ENCODE peak calls at places on chromosome 13, in ten cellular contexts. M is A549, R is adrenal gland, V is K562, X is heart left ventricle, T is Peyer's patch, S is right lobe of liver, L is HCT116, E is IMR-90, A is transverse colon. U is an unnamed sample.

GRCh38 chr13:99859178-99860177 is 112.1 kb downstream of the ZIC5 start:
- DNase-seq in M (no peak), R (no peak), V (no peak), X (no peak), T (no peak), S (no peak), L (no peak), E (no peak), A (peak; percentile 31), U (no peak)

GRCh38 chr13:77751513-77752456 is 54.3 kb downstream of the SLAIN1 start:
- DNase-seq in M (peak; percentile 42), R (peak; percentile 59), V (peak; percentile 22), X (peak; percentile 12), T (peak; percentile 61), S (no peak), L (peak; percentile 6), E (peak; percentile 37), A (no peak), U (no peak)

GRCh38 chr13:75864718-75865117 is 228.6 kb downstream of the LMO7 start:
- DNase-seq in M (peak; percentile 56), R (no peak), V (no peak), X (no peak), T (no peak), S (no peak), L (no peak), E (peak; percentile 93), A (no peak), U (no peak)

GRCh38 chr13:106295971-106296370 is 239.5 kb downstream of the EFNB2 start:
- DNase-seq in M (no peak), R (no peak), V (no peak), X (no peak), T (no peak), S (no peak), L (no peak), E (no peak), A (no peak), U (no peak)

GRCh38 chr13:42280537-42280936 is 8.6 kb downstream of the AKAP11 start:
- DNase-seq in M (no peak), R (no peak), V (no peak), X (no peak), T (no peak), S (no peak), L (no peak), E (no peak), A (no peak), U (no peak)

GRCh38 chr13:71327266-71327665 is 539.7 kb downstream of the DACH1 start:
- DNase-seq in M (no peak), R (no peak), V (no peak), X (no peak), T (no peak), S (no peak), L (no peak), E (no peak), A (no peak), U (no peak)

GRCh38 chr13:79401259-79402071 is 4.6 kb downstream of the RBM26 start:
- DNase-seq in M (no peak), R (no peak), V (no peak), X (no peak), T (no peak), S (no peak), L (no peak), E (no peak), A (no peak), U (no peak)

GRCh38 chr13:46615888-46616531 is 63.0 kb downstream of the LRCH1 start:
- DNase-seq in M (no peak), R (no peak), V (no peak), X (no peak), T (no peak), S (no peak), L (no peak), E (peak; percentile 68), A (no peak), U (no peak)

GRCh38 chr13:112062619-112063308 is 4.2 kb upstream of the SOX1 start:
- DNase-seq in M (no peak), R (no peak), V (peak; percentile 11), X (no peak), T (no peak), S (no peak), L (no peak), E (no peak), A (no peak), U (no peak)

GRCh38 chr13:105914637-105915036 is 620.8 kb downstream of the EFNB2 start:
- DNase-seq in M (no peak), R (no peak), V (no peak), X (no peak), T (no peak), S (no peak), L (no peak), E (peak; percentile 95), A (no peak), U (no peak)

GRCh38 chr13:20353973-20354372 is 121.9 kb upstream of the GJB6 start:
- DNase-seq in M (no peak), R (no peak), V (no peak), X (no peak), T (no peak), S (no peak), L (no peak), E (peak; percentile 67), A (no peak), U (no peak)

GRCh38 chr13:112078216-112078615 is 11.3 kb downstream of the SOX1 start:
- DNase-seq in M (no peak), R (no peak), V (no peak), X (no peak), T (no peak), S (no peak), L (no peak), E (no peak), A (no peak), U (no peak)

GRCh38 chr13:27621366-27622101 is at the start of gene POLR1D:
- DNase-seq in M (peak; percentile 76), R (peak; percentile 86), V (peak; percentile 83), X (peak; percentile 79), T (peak; percentile 95), S (peak; percentile 92), L (peak; percentile 77), E (peak; percentile 65), A (peak; percentile 89), U (peak; percentile 74)

GRCh38 chr13:101382086-101382485 is 34.2 kb downstream of the NALCN start:
- DNase-seq in M (no peak), R (no peak), V (no peak), X (no peak), T (no peak), S (no peak), L (no peak), E (no peak), A (no peak), U (no peak)

DNA sequence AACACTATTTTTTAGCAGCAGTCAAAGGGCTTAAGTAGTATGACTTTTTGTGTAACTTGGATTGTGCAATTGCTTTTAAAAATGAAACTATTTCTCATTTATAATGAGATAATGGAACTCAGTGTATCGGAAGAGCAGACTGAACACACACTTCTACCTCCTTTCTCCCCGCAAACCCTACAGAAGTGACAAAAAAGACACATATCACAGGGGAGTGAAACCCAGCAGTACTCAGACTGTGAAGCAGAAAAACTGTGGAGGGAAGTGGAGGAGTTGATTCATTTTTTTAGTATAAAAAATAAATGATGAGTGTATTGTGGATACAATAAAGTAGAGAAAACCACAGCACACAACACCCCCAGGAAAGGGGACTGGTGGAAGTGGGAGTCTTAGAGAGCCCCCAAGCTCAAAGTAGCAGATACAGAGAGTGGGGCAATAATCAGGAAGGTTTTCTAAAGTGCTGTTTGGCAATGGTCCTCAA is 9.7 kb downstream of the LPAR6 start:
- DNase-seq in M (no peak), R (no peak), V (no peak), X (no peak), T (no peak), S (no peak), L (no peak), E (peak; percentile 18), A (no peak), U (no peak)
- TF ChIP-seq POLR2A in M (no peak), R (peak; percentile 68), V (no peak), X (no peak), T (peak; percentile 42), S (peak; percentile 68), L (no peak), E (no peak), A (peak; percentile 35), U (peak; percentile 50)

GRCh38 chr13:49472186-49472585 is 23.6 kb upstream of the PHF11 start:
- DNase-seq in M (no peak), R (peak; percentile 57), V (no peak), X (no peak), T (no peak), S (no peak), L (no peak), E (peak; percentile 15), A (no peak), U (no peak)

GRCh38 chr13:49464621-49465325 is 20.7 kb downstream of the SETDB2 start:
- DNase-seq in M (no peak), R (no peak), V (no peak), X (no peak), T (no peak), S (no peak), L (no peak), E (peak; percentile 47), A (no peak), U (no peak)

GRCh38 chr13:49466240-49466914 is 22.3 kb downstream of the SETDB2 start:
- DNase-seq in M (no peak), R (no peak), V (no peak), X (no peak), T (no peak), S (no peak), L (no peak), E (no peak), A (no peak), U (no peak)
- H3K27ac ChIP-seq in M (no peak overlapping the region), R (no peak overlapping the region), V (no peak overlapping the region), X (no peak overlapping the region), T (no peak overlapping the region), S (no peak overlapping the region), L (no peak overlapping the region), E (no peak overlapping the region), A (no peak overlapping the region), U (no peak overlapping the region)

DNA sequence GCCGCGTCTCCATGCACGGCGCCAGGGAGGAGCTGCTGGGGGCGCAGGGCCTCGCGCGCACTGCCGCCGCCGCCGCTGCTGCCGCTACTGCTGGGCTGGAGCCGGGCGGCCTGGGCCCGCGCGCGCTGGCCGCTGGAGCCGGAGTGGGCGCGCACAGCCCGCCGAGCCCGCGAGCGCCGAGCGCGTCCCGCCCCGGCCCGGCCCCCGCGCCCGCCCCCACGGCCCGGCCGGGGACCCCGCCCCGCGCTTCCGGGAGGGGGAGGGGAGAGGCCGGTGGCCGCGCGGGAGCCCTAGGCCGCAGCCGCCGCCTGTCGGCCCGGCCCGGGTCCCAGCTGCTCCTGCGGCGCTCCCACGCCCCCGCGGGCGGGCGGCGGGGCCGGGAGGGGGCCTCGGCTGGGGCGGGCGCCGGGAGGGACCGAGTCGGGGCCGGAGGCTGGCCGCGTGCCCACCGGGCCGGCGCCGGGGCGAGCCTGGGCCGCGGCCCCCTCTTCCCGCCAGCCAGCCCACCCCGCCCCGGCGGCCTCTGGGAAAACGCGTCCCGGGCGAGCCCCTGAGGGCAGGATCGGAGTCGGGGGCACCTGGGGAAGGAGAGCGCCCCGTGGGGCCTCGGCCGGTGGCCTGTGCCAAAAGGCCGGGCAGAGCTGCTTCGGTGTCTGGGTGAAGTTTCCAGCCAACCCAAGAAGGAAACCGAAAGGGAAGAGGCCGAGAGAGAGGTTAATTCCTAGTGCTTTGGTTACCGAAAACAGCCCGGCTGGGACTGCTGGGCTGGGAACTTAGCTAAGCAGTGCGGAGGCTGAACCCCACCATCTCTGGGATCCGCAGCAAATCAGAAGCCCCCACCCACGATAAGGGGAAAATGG is at the start of gene STK24:
- DNase-seq in M (peak; percentile 56), R (peak; percentile 72), V (peak; percentile 88), X (peak; percentile 85), T (peak; percentile 83), S (peak; percentile 80), L (no peak), E (peak; percentile 74), A (peak; percentile 78), U (peak; percentile 76)
- TF ChIP-seq POLR2A in M (peak; percentile 70), R (peak; percentile 56), V (no peak), X (no peak), T (peak; percentile 59), S (peak; percentile 62), L (peak; percentile 81), E (peak; percentile 77), A (peak; percentile 60), U (peak; percentile 64)

GRCh38 chr13:91764527-91764926 is 366.1 kb downstream of the GPC5 start:
- DNase-seq in M (no peak), R (no peak), V (no peak), X (no peak), T (no peak), S (no peak), L (no peak), E (no peak), A (no peak), U (no peak)
- H3K27ac ChIP-seq in M (no peak overlapping the region), R (no peak overlapping the region), V (no peak overlapping the region), X (no peak overlapping the region), T (no peak overlapping the region), S (no peak overlapping the region), L (no peak overlapping the region), E (no peak overlapping the region), A (no peak overlapping the region), U (no peak overlapping the region)

U was measured in uterus.